ENCODE peak calls at places on chromosomes 3 and 15, in ten cellular contexts. One of them, this sample, is unnamed.
A peak's percentile ranks its signal among the peaks of the same experiment; 100 is the strongest.

GRCh38 chr15:89362203-89363101 is 27.8 kb upstream of the POLG start:
- DNase-seq in PC-9: no peak
- DNase-seq in fibroblast of lung: no peak
- DNase-seq in HCT116: no peak
- DNase-seq in astrocyte: no peak
- DNase-seq in hepatocyte: no peak
- DNase-seq in GM23338: peak; percentile 35
- DNase-seq in MM.1S: no peak
- DNase-seq in DND-41: no peak
- DNase-seq in keratinocyte: no peak
- DNase-seq in this sample: no peak

GRCh38 chr3:83821526-83821925 is 1137.3 kb upstream of the CADM2 start:
- DNase-seq in PC-9: no peak
- DNase-seq in fibroblast of lung: no peak
- DNase-seq in HCT116: no peak
- DNase-seq in astrocyte: no peak
- DNase-seq in hepatocyte: no peak
- DNase-seq in GM23338: no peak
- DNase-seq in MM.1S: no peak
- DNase-seq in DND-41: no peak
- DNase-seq in keratinocyte: no peak
- DNase-seq in this sample: no peak

GRCh38 chr3:123587399-123587798 is 2.5 kb upstream of the HACD2 start:
- DNase-seq in PC-9: no peak
- DNase-seq in fibroblast of lung: no peak
- DNase-seq in HCT116: no peak
- DNase-seq in astrocyte: no peak
- DNase-seq in hepatocyte: no peak
- DNase-seq in GM23338: no peak
- DNase-seq in MM.1S: no peak
- DNase-seq in DND-41: no peak
- DNase-seq in keratinocyte: no peak
- DNase-seq in this sample: no peak

GRCh38 chr3:38723569-38724391 is 74.3 kb upstream of the SCN5A start:
- DNase-seq in PC-9: no peak
- DNase-seq in fibroblast of lung: peak; percentile 25
- DNase-seq in HCT116: no peak
- DNase-seq in astrocyte: peak; percentile 7
- DNase-seq in hepatocyte: no peak
- DNase-seq in GM23338: no peak
- DNase-seq in MM.1S: no peak
- DNase-seq in DND-41: no peak
- DNase-seq in keratinocyte: no peak
- DNase-seq in this sample: no peak

GRCh38 chr3:14521611-14522010 is 18.5 kb downstream of the GRIP2 start:
- DNase-seq in PC-9: no peak
- DNase-seq in fibroblast of lung: no peak
- DNase-seq in HCT116: no peak
- DNase-seq in astrocyte: no peak
- DNase-seq in hepatocyte: no peak
- DNase-seq in GM23338: no peak
- DNase-seq in MM.1S: no peak
- DNase-seq in DND-41: no peak
- DNase-seq in keratinocyte: no peak
- DNase-seq in this sample: peak; percentile 18

GRCh38 chr15:76663529-76663928 is 241.6 kb downstream of the SCAPER start:
- DNase-seq in PC-9: no peak
- DNase-seq in fibroblast of lung: no peak
- DNase-seq in HCT116: no peak
- DNase-seq in astrocyte: no peak
- DNase-seq in hepatocyte: no peak
- DNase-seq in GM23338: no peak
- DNase-seq in MM.1S: no peak
- DNase-seq in DND-41: no peak
- DNase-seq in keratinocyte: no peak
- DNase-seq in this sample: no peak

GRCh38 chr3:129560269-129560787 is 17.4 kb downstream of the H1-8 start:
- DNase-seq in PC-9: peak; percentile 28
- DNase-seq in fibroblast of lung: peak; percentile 23
- DNase-seq in HCT116: no peak
- DNase-seq in astrocyte: no peak
- DNase-seq in hepatocyte: peak; percentile 71
- DNase-seq in GM23338: no peak
- DNase-seq in MM.1S: no peak
- DNase-seq in DND-41: no peak
- DNase-seq in keratinocyte: no peak
- DNase-seq in this sample: no peak

GRCh38 chr3:40387001-40387894 is at the start of gene ENTPD3:
- DNase-seq in PC-9: peak; percentile 41
- DNase-seq in fibroblast of lung: peak; percentile 6
- DNase-seq in HCT116: no peak
- DNase-seq in astrocyte: no peak
- DNase-seq in hepatocyte: peak; percentile 67
- DNase-seq in GM23338: peak; percentile 87
- DNase-seq in MM.1S: no peak
- DNase-seq in DND-41: no peak
- DNase-seq in keratinocyte: no peak
- DNase-seq in this sample: peak; percentile 83

GRCh38 chr3:171230857-171231256 is 204.3 kb upstream of the SLC2A2 start:
- DNase-seq in PC-9: no peak
- DNase-seq in fibroblast of lung: peak; percentile 12
- DNase-seq in HCT116: no peak
- DNase-seq in astrocyte: no peak
- DNase-seq in hepatocyte: no peak
- DNase-seq in GM23338: no peak
- DNase-seq in MM.1S: no peak
- DNase-seq in DND-41: no peak
- DNase-seq in keratinocyte: peak; percentile 56
- DNase-seq in this sample: no peak

GRCh38 chr3:64977308-64978100 is 289.7 kb upstream of the ADAMTS9 start:
- DNase-seq in PC-9: peak; percentile 78
- DNase-seq in fibroblast of lung: peak; percentile 86
- DNase-seq in HCT116: no peak
- DNase-seq in astrocyte: peak; percentile 85
- DNase-seq in hepatocyte: peak; percentile 13
- DNase-seq in GM23338: peak; percentile 13
- DNase-seq in MM.1S: no peak
- DNase-seq in DND-41: no peak
- DNase-seq in keratinocyte: peak; percentile 83
- DNase-seq in this sample: peak; percentile 35

GRCh38 chr15:73924258-73924921 is 1.9 kb upstream of the LOXL1 start:
- DNase-seq in PC-9: peak; percentile 33
- DNase-seq in fibroblast of lung: peak; percentile 87
- DNase-seq in HCT116: no peak
- DNase-seq in astrocyte: peak; percentile 81
- DNase-seq in hepatocyte: peak; percentile 60
- DNase-seq in GM23338: no peak
- DNase-seq in MM.1S: no peak
- DNase-seq in DND-41: no peak
- DNase-seq in keratinocyte: no peak
- DNase-seq in this sample: no peak

GRCh38 chr3:52233968-52234367 is 5.0 kb downstream of the TWF2 start:
- DNase-seq in PC-9: no peak
- DNase-seq in fibroblast of lung: no peak
- DNase-seq in HCT116: no peak
- DNase-seq in astrocyte: no peak
- DNase-seq in hepatocyte: no peak
- DNase-seq in GM23338: no peak
- DNase-seq in MM.1S: no peak
- DNase-seq in DND-41: no peak
- DNase-seq in keratinocyte: no peak
- DNase-seq in this sample: no peak

GRCh38 chr15:75842722-75843617 is at the start of gene UBE2Q2:
- DNase-seq in PC-9: peak; percentile 62
- DNase-seq in fibroblast of lung: peak; percentile 77
- DNase-seq in HCT116: no peak
- DNase-seq in astrocyte: peak; percentile 56
- DNase-seq in hepatocyte: peak; percentile 88
- DNase-seq in GM23338: peak; percentile 90
- DNase-seq in MM.1S: peak; percentile 67
- DNase-seq in DND-41: peak; percentile 85
- DNase-seq in keratinocyte: no peak
- DNase-seq in this sample: peak; percentile 82

GRCh38 chr15:49227602-49228001 is 57.6 kb downstream of the GALK2 start:
- DNase-seq in PC-9: no peak
- DNase-seq in fibroblast of lung: no peak
- DNase-seq in HCT116: no peak
- DNase-seq in astrocyte: no peak
- DNase-seq in hepatocyte: no peak
- DNase-seq in GM23338: no peak
- DNase-seq in MM.1S: no peak
- DNase-seq in DND-41: no peak
- DNase-seq in keratinocyte: no peak
- DNase-seq in this sample: no peak
- H3K79me2 ChIP-seq in PC-9: no peaks in the 10 kb centered on the region
- H3K79me2 ChIP-seq in fibroblast of lung: peaks cover 14% of the 10 kb centered on the region
- H3K79me2 ChIP-seq in HCT116: peaks cover 10% of the 10 kb centered on the region
- H3K79me2 ChIP-seq in astrocyte: peaks cover 42% of the 10 kb centered on the region
- H3K79me2 ChIP-seq in hepatocyte: peaks cover 28% of the 10 kb centered on the region
- H3K79me2 ChIP-seq in GM23338: peaks cover 21% of the 10 kb centered on the region
- H3K79me2 ChIP-seq in MM.1S: peaks cover 40% of the 10 kb centered on the region
- H3K79me2 ChIP-seq in DND-41: peaks cover 10% of the 10 kb centered on the region
- H3K79me2 ChIP-seq in keratinocyte: peaks cover 20% of the 10 kb centered on the region
- H3K79me2 ChIP-seq in this sample: no peaks in the 10 kb centered on the region

DNA sequence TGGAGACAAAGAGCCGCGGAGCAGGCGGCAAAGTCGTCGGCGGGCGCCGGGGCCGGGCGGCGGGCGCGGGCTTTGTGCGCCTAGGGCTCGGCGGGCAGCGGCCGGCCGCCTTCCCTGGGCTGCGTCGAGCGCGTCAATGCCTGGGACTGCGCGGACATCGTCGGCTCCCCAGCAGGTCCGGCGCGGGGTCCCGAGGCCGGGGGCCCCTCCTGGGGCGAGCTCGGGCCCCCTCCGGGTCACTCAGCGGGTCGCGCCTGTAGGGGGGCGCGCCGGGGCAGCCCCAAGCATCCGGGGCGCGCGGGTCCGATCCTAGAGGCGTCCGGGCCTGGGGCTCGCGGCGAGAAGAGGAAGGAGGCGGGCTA is 761 bp downstream of the TLE3 start:
- DNase-seq in PC-9: no peak
- DNase-seq in fibroblast of lung: peak; percentile 11
- DNase-seq in HCT116: no peak
- DNase-seq in astrocyte: no peak
- DNase-seq in hepatocyte: peak; percentile 56
- DNase-seq in GM23338: no peak
- DNase-seq in MM.1S: peak; percentile 30
- DNase-seq in DND-41: no peak
- DNase-seq in keratinocyte: no peak
- DNase-seq in this sample: no peak
- H3K79me2 ChIP-seq in PC-9: peaks cover 53% of the 10 kb centered on the region
- H3K79me2 ChIP-seq in fibroblast of lung: peaks cover 29% of the 10 kb centered on the region
- H3K79me2 ChIP-seq in HCT116: peaks cover 55% of the 10 kb centered on the region
- H3K79me2 ChIP-seq in astrocyte: peaks cover 55% of the 10 kb centered on the region
- H3K79me2 ChIP-seq in hepatocyte: peaks cover 52% of the 10 kb centered on the region
- H3K79me2 ChIP-seq in GM23338: peaks cover 34% of the 10 kb centered on the region
- H3K79me2 ChIP-seq in MM.1S: peaks cover 66% of the 10 kb centered on the region
- H3K79me2 ChIP-seq in DND-41: peaks cover 53% of the 10 kb centered on the region
- H3K79me2 ChIP-seq in keratinocyte: peaks cover 14% of the 10 kb centered on the region
- H3K79me2 ChIP-seq in this sample: peaks cover 3% of the 10 kb centered on the region

DNA sequence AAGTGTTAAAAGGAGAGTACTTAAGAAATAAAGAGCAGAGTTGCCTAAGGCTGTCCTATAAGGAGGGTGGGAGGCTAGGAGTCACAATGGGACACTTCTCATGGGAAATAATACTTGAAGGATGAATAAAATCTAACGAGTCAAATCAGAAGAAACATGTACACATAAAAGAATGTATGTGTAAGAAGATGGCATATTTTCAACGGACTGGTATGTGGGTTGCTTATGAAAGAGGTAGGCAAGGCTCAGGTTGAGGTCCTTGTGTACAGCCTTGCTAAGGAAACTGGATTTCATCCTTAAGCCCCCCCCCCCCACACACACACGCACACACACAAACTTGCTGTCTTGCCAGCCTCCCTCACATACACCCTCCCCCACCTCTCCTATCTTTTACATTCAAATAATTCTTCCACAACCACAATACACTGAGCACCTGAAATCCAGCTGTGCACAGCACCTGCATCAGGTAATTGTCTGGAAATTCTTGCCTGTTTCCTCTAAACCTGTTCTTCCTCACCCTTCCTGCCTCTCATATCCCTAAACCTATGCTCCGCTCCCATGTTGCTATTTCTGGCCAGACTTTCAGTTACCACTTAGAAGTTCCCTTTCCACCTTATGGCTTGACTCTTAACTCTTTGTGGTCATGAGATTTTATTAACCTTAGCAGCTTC is 79.2 kb downstream of the FMN1 start:
- DNase-seq in PC-9: no peak
- DNase-seq in fibroblast of lung: no peak
- DNase-seq in HCT116: no peak
- DNase-seq in astrocyte: no peak
- DNase-seq in hepatocyte: no peak
- DNase-seq in GM23338: peak; percentile 8
- DNase-seq in MM.1S: no peak
- DNase-seq in DND-41: no peak
- DNase-seq in keratinocyte: no peak
- DNase-seq in this sample: no peak
- H3K79me2 ChIP-seq in PC-9: no peaks in the 10 kb centered on the region
- H3K79me2 ChIP-seq in fibroblast of lung: no peaks in the 10 kb centered on the region
- H3K79me2 ChIP-seq in HCT116: no peaks in the 10 kb centered on the region
- H3K79me2 ChIP-seq in astrocyte: no peaks in the 10 kb centered on the region
- H3K79me2 ChIP-seq in hepatocyte: no peaks in the 10 kb centered on the region
- H3K79me2 ChIP-seq in GM23338: no peaks in the 10 kb centered on the region
- H3K79me2 ChIP-seq in MM.1S: no peaks in the 10 kb centered on the region
- H3K79me2 ChIP-seq in DND-41: no peaks in the 10 kb centered on the region
- H3K79me2 ChIP-seq in keratinocyte: no peaks in the 10 kb centered on the region
- H3K79me2 ChIP-seq in this sample: no peaks in the 10 kb centered on the region

DNA sequence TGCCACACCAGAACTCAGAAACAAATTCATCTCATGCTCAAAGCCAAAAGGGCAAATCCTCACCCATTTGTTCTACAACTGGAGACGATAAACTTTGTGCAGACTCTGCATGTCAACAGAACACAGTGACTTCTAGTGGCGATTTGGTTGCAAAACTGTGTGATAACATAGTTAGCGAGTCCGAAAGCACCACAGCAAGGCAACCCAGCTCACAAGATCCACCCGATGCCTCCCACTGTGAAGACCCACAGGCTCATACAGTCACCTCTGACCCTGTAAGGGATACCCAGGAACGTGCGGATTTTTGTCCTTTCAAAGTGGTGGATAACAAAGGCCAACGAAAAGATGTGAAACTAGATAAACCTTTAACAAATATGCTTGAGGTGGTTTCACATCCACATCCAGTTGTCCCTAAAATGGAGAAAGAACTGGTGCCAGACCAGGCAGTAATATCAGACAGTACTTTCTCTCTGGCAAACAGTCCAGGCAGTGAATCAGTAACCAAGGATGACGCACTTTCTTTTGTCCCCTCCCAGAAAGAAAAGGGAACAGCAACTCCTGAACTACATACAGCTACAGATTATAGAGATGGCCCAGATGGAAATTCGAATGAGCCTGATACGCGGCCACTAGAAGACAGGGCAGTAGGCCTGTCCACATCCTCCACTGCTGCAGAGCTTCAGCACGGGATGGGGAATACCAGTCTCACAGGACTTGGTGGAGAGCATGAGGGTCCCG is 199.7 kb downstream of the AKAP13 start:
- DNase-seq in PC-9: peak; percentile 1
- DNase-seq in fibroblast of lung: peak; percentile 76
- DNase-seq in HCT116: no peak
- DNase-seq in astrocyte: peak; percentile 67
- DNase-seq in hepatocyte: peak; percentile 31
- DNase-seq in GM23338: no peak
- DNase-seq in MM.1S: no peak
- DNase-seq in DND-41: no peak
- DNase-seq in keratinocyte: no peak
- DNase-seq in this sample: no peak
- H3K79me2 ChIP-seq in PC-9: peaks cover 12% of the 10 kb centered on the region
- H3K79me2 ChIP-seq in fibroblast of lung: peaks cover 9% of the 10 kb centered on the region
- H3K79me2 ChIP-seq in HCT116: peaks cover 5% of the 10 kb centered on the region
- H3K79me2 ChIP-seq in astrocyte: peaks cover 26% of the 10 kb centered on the region
- H3K79me2 ChIP-seq in hepatocyte: peaks cover 52% of the 10 kb centered on the region
- H3K79me2 ChIP-seq in GM23338: peaks cover 23% of the 10 kb centered on the region
- H3K79me2 ChIP-seq in MM.1S: no peaks in the 10 kb centered on the region
- H3K79me2 ChIP-seq in DND-41: no peaks in the 10 kb centered on the region
- H3K79me2 ChIP-seq in keratinocyte: peaks cover 8% of the 10 kb centered on the region
- H3K79me2 ChIP-seq in this sample: no peaks in the 10 kb centered on the region